ENCODE peak calls at places on chromosomes 11 and 22, in five cellular contexts. M, L, T, D and Q are unnamed samples.

GRCh38 chr22:18994780-18995711 is 59.0 kb upstream of the PRODH start:
- DNase-seq in M (no peak), L (no peak), T (peak; percentile 61), D (peak; percentile 7), Q (peak; percentile 47)

GRCh38 chr11:37770145-37770544 is 1172.1 kb upstream of the RAG2 start:
- DNase-seq in M (peak; percentile 36), L (no peak), T (no peak), D (no peak), Q (no peak)

GRCh38 chr11:119607726-119608125 is 121.3 kb downstream of the NECTIN1 start:
- DNase-seq in M (no peak), L (no peak), T (no peak), D (no peak), Q (no peak)

GRCh38 chr11:109140857-109141515 is 281.0 kb upstream of the C11orf87 start:
- DNase-seq in M (no peak), L (no peak), T (no peak), D (no peak), Q (no peak)

GRCh38 chr11:15942936-15943335 is 413.4 kb downstream of the SOX6 start:
- DNase-seq in M (no peak), L (no peak), T (peak; percentile 23), D (no peak), Q (no peak)

GRCh38 chr11:128857341-128857740 is 9.8 kb downstream of the KCNJ1 start:
- DNase-seq in M (no peak), L (no peak), T (no peak), D (no peak), Q (no peak)

GRCh38 chr11:17379383-17380180 is 8.9 kb downstream of the KCNJ11 start:
- DNase-seq in M (no peak), L (no peak), T (no peak), D (no peak), Q (no peak)

GRCh38 chr11:12693075-12693473 is 18.9 kb downstream of the TEAD1 start:
- DNase-seq in M (no peak), L (no peak), T (no peak), D (peak; percentile 84), Q (no peak)

GRCh38 chr22:27318516-27318915 is 483.0 kb downstream of the MN1 start:
- DNase-seq in M (peak; percentile 44), L (peak; percentile 7), T (peak; percentile 39), D (peak; percentile 96), Q (no peak)

GRCh38 chr11:2743427-2744110 is 43.8 kb upstream of the KCNQ1OT1 start:
- DNase-seq in M (no peak), L (no peak), T (peak; percentile 95), D (no peak), Q (no peak)

GRCh38 chr22:30041475-30041874 is 38.8 kb upstream of the HORMAD2 start:
- DNase-seq in M (no peak), L (no peak), T (no peak), D (no peak), Q (no peak)

GRCh38 chr22:30044369-30044768 is 35.9 kb upstream of the HORMAD2 start:
- DNase-seq in M (peak; percentile 93), L (no peak), T (no peak), D (peak; percentile 85), Q (no peak)

GRCh38 chr22:30040499-30041055 is 39.7 kb upstream of the HORMAD2 start:
- DNase-seq in M (no peak), L (no peak), T (no peak), D (no peak), Q (no peak)

GRCh38 chr22:30043181-30043580 is 37.1 kb upstream of the HORMAD2 start:
- DNase-seq in M (no peak), L (no peak), T (no peak), D (no peak), Q (no peak)

GRCh38 chr22:30041881-30042280 is 38.4 kb upstream of the HORMAD2 start:
- DNase-seq in M (no peak), L (no peak), T (no peak), D (no peak), Q (no peak)
- H3K9ac ChIP-seq in M (no peak overlapping the region), L (no peak overlapping the region), T (no peak overlapping the region), D (no peak overlapping the region), Q (no peak overlapping the region)

GRCh38 chr11:117716652-117717440 is 80.2 kb downstream of the DSCAML1 start:
- DNase-seq in M (no peak), L (no peak), T (no peak), D (no peak), Q (no peak)

GRCh38 chr11:117715801-117716200 is 81.2 kb downstream of the DSCAML1 start:
- DNase-seq in M (no peak), L (no peak), T (no peak), D (no peak), Q (no peak)

GRCh38 chr11:117719480-117719879 is 77.5 kb downstream of the DSCAML1 start:
- DNase-seq in M (no peak), L (no peak), T (no peak), D (no peak), Q (no peak)

GRCh38 chr11:117720061-117720511 is 76.9 kb downstream of the DSCAML1 start:
- DNase-seq in M (no peak), L (peak; percentile 66), T (no peak), D (no peak), Q (peak; percentile 78)

GRCh38 chr11:117717485-117718314 is 79.3 kb downstream of the DSCAML1 start:
- DNase-seq in M (no peak), L (peak; percentile 61), T (peak; percentile 77), D (no peak), Q (no peak)
- H4K91ac ChIP-seq in M (no peak overlapping the region), L (no peak overlapping the region), T (no peak overlapping the region), D (no peak overlapping the region), Q (peak overlapping the region; percentile 9)

GRCh38 chr11:125356736-125357292 is 139.3 kb downstream of the FEZ1 start:
- DNase-seq in M (no peak), L (no peak), T (no peak), D (no peak), Q (no peak)
- H3K9ac ChIP-seq in M (no peak overlapping the region), L (no peak overlapping the region), T (no peak overlapping the region), D (no peak overlapping the region), Q (no peak overlapping the region)

DNA sequence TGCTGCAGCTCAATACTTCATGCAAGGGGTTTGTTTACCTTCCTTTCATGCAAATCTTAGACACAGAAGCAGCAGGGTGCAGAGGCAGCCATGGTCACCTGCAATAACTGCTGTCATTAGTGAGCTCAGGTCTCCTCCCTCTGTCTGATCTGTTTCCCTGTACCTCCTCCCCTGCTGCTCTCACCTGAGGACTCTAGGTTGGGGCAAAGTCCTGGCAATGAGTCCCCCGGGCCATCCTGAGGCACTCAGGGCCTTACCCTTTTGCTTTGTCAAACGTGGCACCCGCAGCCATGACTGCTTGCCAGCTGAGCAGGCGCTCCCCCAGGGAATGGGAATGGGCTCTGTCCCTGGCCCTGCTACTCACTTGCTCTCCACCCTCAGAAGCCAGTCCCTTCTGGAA is 3.9 kb downstream of the LRRC10B start:
- DNase-seq in M (no peak), L (no peak), T (no peak), D (no peak), Q (no peak)
- H4K91ac ChIP-seq in M (no peak overlapping the region), L (no peak overlapping the region), T (peak overlapping the region; percentile 53), D (no peak overlapping the region), Q (no peak overlapping the region)

GRCh38 chr22:37752189-37753061 is 55.3 kb upstream of the GCAT start:
- DNase-seq in M (peak; percentile 85), L (no peak), T (peak; percentile 96), D (peak; percentile 90), Q (peak; percentile 30)

GRCh38 chr22:37753746-37754145 is 54.0 kb upstream of the GCAT start:
- DNase-seq in M (peak; percentile 33), L (no peak), T (peak; percentile 47), D (no peak), Q (no peak)

GRCh38 chr22:37750596-37751162 is 53.8 kb downstream of the TRIOBP start:
- DNase-seq in M (no peak), L (no peak), T (no peak), D (no peak), Q (no peak)

GRCh38 chr22:37749831-37750595 is 53.2 kb downstream of the TRIOBP start:
- DNase-seq in M (peak; percentile 78), L (no peak), T (peak; percentile 46), D (peak; percentile 83), Q (no peak)

GRCh38 chr22:37751449-37752188 is 54.8 kb downstream of the TRIOBP start:
- DNase-seq in M (no peak), L (no peak), T (no peak), D (no peak), Q (no peak)
- H3K9ac ChIP-seq in M (peak overlapping the region; percentile 39), L (no peak overlapping the region), T (no peak overlapping the region), D (peak overlapping the region; percentile 97), Q (peak overlapping the region; percentile 85)

GRCh38 chr11:112085822-112086421 is 634 bp downstream of the TIMM8B start:
- DNase-seq in M (peak; percentile 17), L (no peak), T (no peak), D (peak; percentile 46), Q (no peak)
- H4K91ac ChIP-seq in M (peak overlapping the region; percentile 82), L (no peak overlapping the region), T (peak overlapping the region; percentile 28), D (peak overlapping the region; percentile 86), Q (peak overlapping the region; percentile 44)

DNA sequence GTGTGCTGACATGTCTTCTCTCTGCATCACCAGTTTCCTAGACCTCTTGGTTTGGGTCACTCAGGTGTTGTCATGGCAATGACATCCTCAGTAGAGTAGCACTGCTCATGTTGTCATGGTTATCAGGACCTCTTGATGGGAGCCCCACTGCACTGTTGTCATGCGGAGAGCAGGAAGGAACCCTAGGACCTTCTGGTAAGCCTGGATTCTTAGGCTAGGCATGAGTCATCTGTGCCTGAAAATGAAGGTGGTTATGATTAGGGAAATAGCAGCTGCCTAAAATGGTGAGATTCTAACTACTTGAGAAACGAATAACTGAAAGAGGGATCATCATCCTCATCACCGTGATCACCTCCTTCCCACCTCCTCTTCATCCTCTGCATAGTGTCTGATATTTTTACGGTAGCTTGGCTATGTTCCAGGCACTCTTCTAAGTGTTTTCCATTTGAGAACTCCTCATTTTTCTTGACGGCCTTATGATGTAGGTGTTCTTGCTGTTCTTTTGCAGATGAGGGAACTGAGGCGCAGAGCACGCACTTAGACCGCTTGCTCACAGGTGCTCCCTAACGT is 858.4 kb downstream of the NTM start:
- DNase-seq in M (peak; percentile 43), L (no peak), T (no peak), D (no peak), Q (no peak)
- H3K9ac ChIP-seq in M (no peak overlapping the region), L (no peak overlapping the region), T (no peak overlapping the region), D (no peak overlapping the region), Q (no peak overlapping the region)

DNA sequence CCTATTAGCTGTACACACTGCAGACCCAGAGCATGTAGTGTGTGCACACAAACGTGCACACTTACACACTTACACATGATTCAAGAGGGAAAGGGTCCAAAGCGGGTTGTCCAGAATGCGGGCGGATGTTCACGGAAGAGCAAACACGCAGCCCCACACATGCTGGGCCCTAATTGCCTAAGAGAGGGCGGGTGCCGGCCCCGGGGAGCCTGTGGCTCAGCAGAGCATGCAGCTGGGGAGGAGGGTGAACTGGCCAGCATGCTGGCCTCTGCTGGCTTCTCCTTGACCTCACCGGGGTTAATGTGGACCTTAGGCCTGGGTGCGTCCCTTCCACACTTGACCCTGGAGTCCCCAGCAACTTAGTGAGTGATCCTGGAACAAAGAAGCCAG is 816.3 kb downstream of the BRD1 start:
- DNase-seq in M (no peak), L (peak; percentile 10), T (no peak), D (no peak), Q (no peak)
- H4K91ac ChIP-seq in M (no peak overlapping the region), L (no peak overlapping the region), T (no peak overlapping the region), D (no peak overlapping the region), Q (no peak overlapping the region)

DNA sequence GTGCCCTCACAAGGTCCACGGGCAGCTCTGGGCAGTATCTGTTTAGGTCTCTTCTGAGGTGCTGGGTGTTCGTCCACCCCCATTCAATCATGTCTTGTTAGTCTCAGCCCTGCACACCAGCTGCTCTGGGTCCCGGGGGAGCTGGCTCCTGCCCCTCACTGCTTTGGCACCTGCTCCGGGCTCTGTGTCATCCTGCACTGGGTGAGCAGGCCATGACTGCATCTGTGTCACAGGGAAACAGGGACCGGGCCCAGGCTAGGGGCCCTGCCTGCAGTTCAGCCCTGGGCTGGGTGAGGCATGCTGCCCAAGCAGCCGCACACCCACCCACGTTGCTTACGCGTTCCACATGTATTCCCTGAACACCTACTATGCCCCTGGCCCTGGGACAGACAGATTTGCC is 43.9 kb downstream of the ELFN2 start:
- DNase-seq in M (peak; percentile 16), L (no peak), T (no peak), D (no peak), Q (no peak)
- H3K9ac ChIP-seq in M (no peak overlapping the region), L (no peak overlapping the region), T (no peak overlapping the region), D (no peak overlapping the region), Q (peak overlapping the region; percentile 70)